ENCODE peak calls at places on chromosomes 11 and 22, in six cellular contexts. U is stimulated activated CD8-positive, alpha-beta memory T cell treated with anti-CD3 and anti-CD28 coated beads, Interleukin-15, amount 100 ng/mL, for 4 hours; M is HEK293T; R is EH; A is memory B cell; N is amniotic stem cell. S is an unnamed sample.

GRCh38 chr11:60777572-60777971 is 7.6 kb upstream of the MS4A10 start:
- DNase-seq in R (peak; percentile 94), U (no peak), M (no peak), N (no peak), A (no peak), S (peak; percentile 82)

GRCh38 chr11:118635642-118636041 is 28.2 kb downstream of the PHLDB1 start:
- DNase-seq in N (no peak), U (no peak), M (no peak), A (no peak), R (no peak), S (no peak)

GRCh38 chr11:56314844-56315243 is at the start of gene OR8K3:
- DNase-seq in A (no peak), U (no peak), R (no peak), M (no peak), N (no peak), S (no peak)

GRCh38 chr22:46963672-46964545 is 201.5 kb downstream of the TBC1D22A start:
- DNase-seq in M (no peak), N (no peak), U (no peak), R (no peak), A (no peak), S (no peak)

GRCh38 chr11:70155386-70155785 is 47.7 kb upstream of the FADD start:
- DNase-seq in R (no peak), N (no peak), M (no peak), U (no peak), A (no peak), S (no peak)

GRCh38 chr11:27437824-27438594 is 34.6 kb downstream of the LGR4 start:
- DNase-seq in M (no peak), U (no peak), A (no peak), R (no peak), N (no peak), S (no peak)

GRCh38 chr11:118142081-118142480 is 10.5 kb downstream of the SCN4B start:
- DNase-seq in R (peak; percentile 24), N (no peak), M (no peak), A (no peak), U (no peak), S (no peak)

GRCh38 chr11:3162410-3163240 is 2.5 kb downstream of the OSBPL5 start:
- DNase-seq in N (no peak), R (no peak), M (no peak), U (no peak), A (no peak), S (no peak)

GRCh38 chr11:35740061-35740824 is 77.7 kb downstream of the TRIM44 start:
- DNase-seq in M (no peak), U (no peak), A (no peak), N (no peak), R (no peak), S (no peak)

GRCh38 chr11:34805937-34806336 is 110.2 kb downstream of the APIP start:
- DNase-seq in U (no peak), N (no peak), R (no peak), M (no peak), A (no peak), S (no peak)

GRCh38 chr11:62805991-62806441 is 776 bp upstream of the NXF1 start:
- DNase-seq in R (peak; percentile 11), M (no peak), U (no peak), A (no peak), N (no peak), S (no peak)

GRCh38 chr11:119774180-119774763 is 45.3 kb upstream of the NECTIN1 start:
- DNase-seq in N (no peak), U (no peak), M (peak; percentile 36), R (peak; percentile 45), A (no peak), S (peak; percentile 13)

GRCh38 chr11:34002420-34002819 is 49.1 kb upstream of the CAPRIN1 start:
- DNase-seq in R (no peak), M (no peak), N (no peak), A (no peak), U (no peak), S (no peak)

GRCh38 chr11:13859986-13860385 is 102.5 kb upstream of the SPON1 start:
- DNase-seq in N (no peak), U (no peak), A (no peak), M (no peak), R (no peak), S (no peak)

GRCh38 chr11:15590131-15590530 is 475.4 kb downstream of the INSC start:
- DNase-seq in N (no peak), U (no peak), A (no peak), M (no peak), R (no peak), S (peak; percentile 2)

GRCh38 chr11:134261626-134262488 is 8.5 kb downstream of the ACAD8 start:
- DNase-seq in U (no peak), A (no peak), N (no peak), R (peak; percentile 19), M (peak; percentile 53), S (no peak)

GRCh38 chr11:69052343-69053168 is 3.8 kb downstream of the TPCN2 start:
- DNase-seq in M (no peak), U (no peak), A (no peak), R (no peak), N (no peak), S (no peak)

GRCh38 chr22:45830531-45831245 is 146.3 kb downstream of the WNT7B start:
- DNase-seq in U (no peak), N (no peak), M (no peak), A (no peak), R (peak; percentile 64), S (peak; percentile 83)

GRCh38 chr22:33162196-33162595 is 104.0 kb upstream of the SYN3 start:
- DNase-seq in R (no peak), N (no peak), U (no peak), A (no peak), M (no peak), S (no peak)

GRCh38 chr11:65500262-65501004 is 1.6 kb downstream of the MALAT1 start:
- DNase-seq in M (no peak), U (no peak), N (no peak), R (peak; percentile 65), A (no peak), S (peak; percentile 58)

GRCh38 chr11:41720761-41721160 is 261.3 kb upstream of the LRRC4C start:
- DNase-seq in N (no peak), A (no peak), R (no peak), U (no peak), M (no peak), S (no peak)

GRCh38 chr22:50025993-50026392 is 13.4 kb upstream of the IL17REL start:
- DNase-seq in N (no peak), M (no peak), U (no peak), A (no peak), R (no peak), S (no peak)

GRCh38 chr11:35786918-35787557 is 124.5 kb downstream of the TRIM44 start:
- DNase-seq in U (no peak), R (peak; percentile 81), M (no peak), N (no peak), A (no peak), S (peak; percentile 73)

GRCh38 chr11:112961751-112962747 is 829 bp downstream of the NCAM1 start:
- DNase-seq in M (peak; percentile 22), N (no peak), U (no peak), R (no peak), A (no peak), S (no peak)